ENCODE peak calls at places on chromosomes 7 and 10, in nine cellular contexts. One of them, this sample, is unnamed.

GRCh38 chr10:102300289-102300843 is 55.0 kb downstream of the GBF1 start:
- DNase-seq in K562: no peak
- DNase-seq in HL-60: no peak
- DNase-seq in GM12878: no peak
- DNase-seq in HCT116: no peak
- DNase-seq in A549: no peak
- DNase-seq in HepG2: peak
- DNase-seq in GM23338: no peak
- DNase-seq in SK-N-SH: no peak
- DNase-seq in this sample: no peak

GRCh38 chr10:96270564-96270963 is 805 bp downstream of the BLNK start:
- DNase-seq in K562: no peak
- DNase-seq in HL-60: no peak
- DNase-seq in GM12878: no peak
- DNase-seq in HCT116: no peak
- DNase-seq in A549: no peak
- DNase-seq in HepG2: no peak
- DNase-seq in GM23338: no peak
- DNase-seq in SK-N-SH: no peak
- DNase-seq in this sample: no peak

GRCh38 chr10:89440262-89440661 is 25.9 kb downstream of the IFIT5 start:
- DNase-seq in K562: no peak
- DNase-seq in HL-60: no peak
- DNase-seq in GM12878: no peak
- DNase-seq in HCT116: no peak
- DNase-seq in A549: no peak
- DNase-seq in HepG2: no peak
- DNase-seq in GM23338: no peak
- DNase-seq in SK-N-SH: no peak
- DNase-seq in this sample: no peak

GRCh38 chr10:14476641-14477407 is 146.1 kb upstream of the FRMD4A start:
- DNase-seq in K562: no peak
- DNase-seq in HL-60: no peak
- DNase-seq in GM12878: no peak
- DNase-seq in HCT116: no peak
- DNase-seq in A549: no peak
- DNase-seq in HepG2: no peak
- DNase-seq in GM23338: no peak
- DNase-seq in SK-N-SH: no peak
- DNase-seq in this sample: no peak

GRCh38 chr10:62047960-62048383 is 146.5 kb downstream of the ARID5B start:
- DNase-seq in K562: no peak
- DNase-seq in HL-60: no peak
- DNase-seq in GM12878: no peak
- DNase-seq in HCT116: no peak
- DNase-seq in A549: no peak
- DNase-seq in HepG2: peak
- DNase-seq in GM23338: no peak
- DNase-seq in SK-N-SH: no peak
- DNase-seq in this sample: no peak

GRCh38 chr7:46619723-46620310 is 698.7 kb upstream of the IGFBP3 start:
- DNase-seq in K562: no peak
- DNase-seq in HL-60: no peak
- DNase-seq in GM12878: no peak
- DNase-seq in HCT116: no peak
- DNase-seq in A549: no peak
- DNase-seq in HepG2: no peak
- DNase-seq in GM23338: no peak
- DNase-seq in SK-N-SH: no peak
- DNase-seq in this sample: no peak

GRCh38 chr10:16520900-16521299 is 779 bp downstream of the C1QL3 start:
- DNase-seq in K562: no peak
- DNase-seq in HL-60: no peak
- DNase-seq in GM12878: no peak
- DNase-seq in HCT116: no peak
- DNase-seq in A549: no peak
- DNase-seq in HepG2: no peak
- DNase-seq in GM23338: peak
- DNase-seq in SK-N-SH: peak
- DNase-seq in this sample: no peak

GRCh38 chr7:25179771-25180591 is 48.3 kb downstream of the NPVF start:
- DNase-seq in K562: peak
- DNase-seq in HL-60: peak
- DNase-seq in GM12878: peak
- DNase-seq in HCT116: peak
- DNase-seq in A549: peak
- DNase-seq in HepG2: peak
- DNase-seq in GM23338: peak
- DNase-seq in SK-N-SH: peak
- DNase-seq in this sample: peak

GRCh38 chr10:89515031-89515841 is 20.2 kb downstream of the SLC16A12 start:
- DNase-seq in K562: no peak
- DNase-seq in HL-60: no peak
- DNase-seq in GM12878: no peak
- DNase-seq in HCT116: no peak
- DNase-seq in A549: no peak
- DNase-seq in HepG2: no peak
- DNase-seq in GM23338: peak
- DNase-seq in SK-N-SH: no peak
- DNase-seq in this sample: no peak

GRCh38 chr7:117230276-117231046 is 92.4 kb downstream of the WNT2 start:
- DNase-seq in K562: no peak
- DNase-seq in HL-60: no peak
- DNase-seq in GM12878: peak
- DNase-seq in HCT116: no peak
- DNase-seq in A549: no peak
- DNase-seq in HepG2: no peak
- DNase-seq in GM23338: no peak
- DNase-seq in SK-N-SH: no peak
- DNase-seq in this sample: no peak

GRCh38 chr7:23218196-23218595 is 28.4 kb upstream of the GPNMB start:
- DNase-seq in K562: no peak
- DNase-seq in HL-60: no peak
- DNase-seq in GM12878: no peak
- DNase-seq in HCT116: no peak
- DNase-seq in A549: no peak
- DNase-seq in HepG2: no peak
- DNase-seq in GM23338: no peak
- DNase-seq in SK-N-SH: no peak
- DNase-seq in this sample: no peak

GRCh38 chr7:112214887-112215286 is 8.4 kb downstream of the ZNF277 start:
- DNase-seq in K562: no peak
- DNase-seq in HL-60: no peak
- DNase-seq in GM12878: no peak
- DNase-seq in HCT116: no peak
- DNase-seq in A549: no peak
- DNase-seq in HepG2: no peak
- DNase-seq in GM23338: no peak
- DNase-seq in SK-N-SH: no peak
- DNase-seq in this sample: no peak

GRCh38 chr7:150586778-150587152 is 19.6 kb downstream of the GIMAP4 start:
- DNase-seq in K562: no peak
- DNase-seq in HL-60: no peak
- DNase-seq in GM12878: no peak
- DNase-seq in HCT116: no peak
- DNase-seq in A549: no peak
- DNase-seq in HepG2: no peak
- DNase-seq in GM23338: no peak
- DNase-seq in SK-N-SH: no peak
- DNase-seq in this sample: no peak
- H3K27ac ChIP-seq in K562: no peak
- H3K27ac ChIP-seq in HL-60: peak
- H3K27ac ChIP-seq in GM12878: no peak
- H3K27ac ChIP-seq in HCT116: no peak
- H3K27ac ChIP-seq in A549: no peak
- H3K27ac ChIP-seq in HepG2: no peak
- H3K27ac ChIP-seq in GM23338: no peak
- H3K27ac ChIP-seq in SK-N-SH: no peak
- H3K27ac ChIP-seq in this sample: no peak

GRCh38 chr10:71599518-71599917 is 120.1 kb downstream of the C10orf105 start:
- DNase-seq in K562: no peak
- DNase-seq in HL-60: no peak
- DNase-seq in GM12878: no peak
- DNase-seq in HCT116: no peak
- DNase-seq in A549: no peak
- DNase-seq in HepG2: no peak
- DNase-seq in GM23338: no peak
- DNase-seq in SK-N-SH: no peak
- DNase-seq in this sample: no peak

GRCh38 chr10:71603190-71603589 is 116.4 kb downstream of the C10orf105 start:
- DNase-seq in K562: no peak
- DNase-seq in HL-60: no peak
- DNase-seq in GM12878: no peak
- DNase-seq in HCT116: no peak
- DNase-seq in A549: no peak
- DNase-seq in HepG2: no peak
- DNase-seq in GM23338: no peak
- DNase-seq in SK-N-SH: no peak
- DNase-seq in this sample: no peak

GRCh38 chr10:71601273-71601672 is 118.3 kb downstream of the C10orf105 start:
- DNase-seq in K562: no peak
- DNase-seq in HL-60: no peak
- DNase-seq in GM12878: no peak
- DNase-seq in HCT116: no peak
- DNase-seq in A549: no peak
- DNase-seq in HepG2: no peak
- DNase-seq in GM23338: no peak
- DNase-seq in SK-N-SH: no peak
- DNase-seq in this sample: no peak

GRCh38 chr10:71598673-71599072 is 120.9 kb downstream of the C10orf105 start:
- DNase-seq in K562: no peak
- DNase-seq in HL-60: no peak
- DNase-seq in GM12878: no peak
- DNase-seq in HCT116: no peak
- DNase-seq in A549: no peak
- DNase-seq in HepG2: no peak
- DNase-seq in GM23338: no peak
- DNase-seq in SK-N-SH: no peak
- DNase-seq in this sample: no peak

DNA sequence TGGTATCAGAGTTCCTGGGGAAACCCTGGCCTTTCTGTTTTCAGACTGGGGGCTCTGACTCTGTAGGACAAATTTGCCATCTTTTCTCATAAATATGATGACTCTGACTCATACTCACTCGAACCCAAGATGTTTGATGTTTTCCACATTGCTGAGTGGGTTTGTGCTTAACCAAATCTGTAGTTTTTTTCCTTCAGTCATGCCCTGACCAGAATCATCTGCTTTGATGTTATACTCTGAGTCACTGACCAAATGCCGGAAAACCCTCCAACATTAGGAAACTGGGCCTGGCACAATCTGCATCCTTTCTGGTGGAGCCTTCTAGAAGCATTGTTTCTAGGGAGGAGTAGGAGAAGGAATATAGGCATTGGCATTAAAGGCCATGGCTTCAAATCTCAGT is 118.7 kb downstream of the C10orf105 start:
- DNase-seq in K562: no peak
- DNase-seq in HL-60: no peak
- DNase-seq in GM12878: no peak
- DNase-seq in HCT116: no peak
- DNase-seq in A549: no peak
- DNase-seq in HepG2: no peak
- DNase-seq in GM23338: no peak
- DNase-seq in SK-N-SH: no peak
- DNase-seq in this sample: no peak
- TF ChIP-seq REST in K562: no peak
- TF ChIP-seq REST in HL-60: no peak
- TF ChIP-seq REST in GM12878: no peak
- TF ChIP-seq REST in HCT116: no peak
- TF ChIP-seq REST in A549: no peak
- TF ChIP-seq REST in HepG2: no peak
- TF ChIP-seq REST in GM23338: no peak
- TF ChIP-seq REST in SK-N-SH: peak
- TF ChIP-seq REST in this sample: no peak

DNA sequence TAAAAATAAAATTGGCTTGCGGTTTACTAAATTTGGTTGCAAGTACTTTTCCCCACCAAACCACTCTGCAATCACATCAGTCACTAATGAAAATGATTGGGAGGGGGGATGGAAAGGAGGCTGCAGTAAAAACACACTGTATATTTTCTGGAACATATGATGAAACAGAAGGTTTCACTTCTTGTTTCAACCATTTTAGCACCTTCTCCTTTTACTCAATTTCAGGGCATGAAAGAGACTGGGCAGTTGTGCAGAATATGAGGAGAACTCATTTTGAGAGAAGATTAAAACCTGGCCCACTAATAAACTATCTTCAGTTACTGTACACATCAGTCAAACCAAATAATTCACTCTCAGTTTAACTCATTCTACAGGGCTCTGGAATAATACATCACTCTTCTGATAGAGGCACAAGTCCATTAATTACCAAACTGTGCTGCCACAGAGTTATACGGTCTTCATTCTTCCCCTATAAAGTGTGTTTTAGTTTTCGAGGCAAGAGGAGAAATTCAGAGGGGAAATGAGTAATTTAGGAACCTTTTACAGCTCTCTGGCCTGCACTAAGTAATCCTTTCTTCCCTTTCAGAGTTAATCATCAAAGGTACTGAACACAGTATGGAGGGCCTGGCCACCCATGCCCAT is 25.5 kb downstream of the JAZF1 start:
- DNase-seq in K562: no peak
- DNase-seq in HL-60: no peak
- DNase-seq in GM12878: peak
- DNase-seq in HCT116: no peak
- DNase-seq in A549: no peak
- DNase-seq in HepG2: no peak
- DNase-seq in GM23338: no peak
- DNase-seq in SK-N-SH: no peak
- DNase-seq in this sample: no peak
- H3K27ac ChIP-seq in K562: no peak
- H3K27ac ChIP-seq in HL-60: no peak
- H3K27ac ChIP-seq in GM12878: no peak
- H3K27ac ChIP-seq in HCT116: no peak
- H3K27ac ChIP-seq in A549: no peak
- H3K27ac ChIP-seq in HepG2: no peak
- H3K27ac ChIP-seq in GM23338: no peak
- H3K27ac ChIP-seq in SK-N-SH: no peak
- H3K27ac ChIP-seq in this sample: no peak

DNA sequence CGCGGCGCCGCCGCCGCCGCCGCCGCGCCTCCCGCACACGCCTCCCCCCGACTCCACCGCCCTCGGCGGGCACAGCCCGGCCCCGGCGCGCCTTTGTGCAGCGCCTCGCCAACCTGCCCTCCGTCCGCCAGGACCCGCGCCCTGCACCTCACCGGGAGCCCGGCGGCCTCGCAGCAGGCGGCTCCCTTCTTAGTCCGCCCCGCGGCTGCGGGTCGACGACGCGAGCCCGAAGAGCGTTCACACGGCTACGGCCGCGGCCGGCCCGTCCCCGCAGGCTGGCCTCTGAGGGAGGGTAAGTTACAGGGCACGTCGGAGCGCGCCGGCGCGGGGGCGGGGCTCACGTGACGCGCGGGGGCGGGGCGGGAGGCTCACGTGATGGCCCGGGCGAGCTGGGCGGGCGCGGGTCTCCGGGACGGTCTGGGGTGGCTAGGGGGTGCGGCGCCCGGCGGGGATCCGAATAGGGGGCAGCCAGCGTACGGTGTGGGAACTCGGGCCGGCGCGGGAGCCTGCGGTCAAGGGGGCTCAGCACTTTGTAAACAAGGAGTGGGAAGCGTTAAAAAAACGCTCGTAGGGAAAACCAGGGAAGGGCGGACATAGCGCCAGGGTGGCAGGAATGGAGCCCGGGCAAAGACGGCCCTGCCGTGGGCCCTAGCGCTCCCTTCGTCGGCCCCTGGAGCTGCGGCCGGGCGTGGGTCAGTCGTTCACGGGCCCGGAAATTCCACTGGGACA is at the start of gene ARHGAP12:
- DNase-seq in K562: peak
- DNase-seq in HL-60: peak
- DNase-seq in GM12878: no peak
- DNase-seq in HCT116: no peak
- DNase-seq in A549: peak
- DNase-seq in HepG2: peak
- DNase-seq in GM23338: peak
- DNase-seq in SK-N-SH: peak
- DNase-seq in this sample: no peak
- TF ChIP-seq REST in K562: no peak
- TF ChIP-seq REST in HL-60: no peak
- TF ChIP-seq REST in GM12878: no peak
- TF ChIP-seq REST in HCT116: no peak
- TF ChIP-seq REST in A549: no peak
- TF ChIP-seq REST in HepG2: no peak
- TF ChIP-seq REST in GM23338: no peak
- TF ChIP-seq REST in SK-N-SH: peak
- TF ChIP-seq REST in this sample: no peak

This sample was measured in Panc1.